ENCODE peak calls at places on chromosomes 2 and 18, in eight cellular contexts. U is NCI-H1105; V is A549; E is KBM-7; O is activated CD8-positive, alpha-beta T cell treated with anti-CD3 and anti-CD28 coated beads for 36 hours; T is NCI-H1092 treated with DMSO at 0.1 percent for 48 hours; G is EL; Q is Peyer's patch. M is an unnamed sample.

GRCh38 chr18:26593365-26594320 is 45.3 kb upstream of the KCTD1 start:
- DNase-seq in U (no peak), V (no peak), E (no peak), O (no peak), T (no peak), G (no peak), Q (no peak), M (no peak)

GRCh38 chr18:22637787-22638186 is 220.1 kb upstream of the CTAGE1 start:
- DNase-seq in U (no peak), V (peak; percentile 10), E (no peak), O (no peak), T (no peak), G (peak; percentile 83), Q (no peak), M (no peak)

GRCh38 chr2:134836986-134837385 is 1.4 kb upstream of the ACMSD start:
- DNase-seq in U (no peak), V (no peak), E (no peak), O (no peak), T (no peak), G (peak; percentile 90), Q (no peak), M (no peak)

GRCh38 chr2:74991977-74992376 is 33.5 kb downstream of the POLE4 start:
- DNase-seq in U (no peak), V (no peak), E (no peak), O (no peak), T (no peak), G (peak; percentile 67), Q (no peak), M (no peak)

GRCh38 chr2:70679244-70679643 is 88.8 kb downstream of the ADD2 start:
- DNase-seq in U (no peak), V (no peak), E (no peak), O (no peak), T (no peak), G (no peak), Q (no peak), M (no peak)

GRCh38 chr18:48926420-48926857 is 24.3 kb downstream of the SMAD7 start:
- DNase-seq in U (no peak), V (no peak), E (no peak), O (no peak), T (peak; percentile 77), G (no peak), Q (no peak), M (no peak)

GRCh38 chr2:121075641-121076500 is 209.1 kb downstream of the TFCP2L1 start:
- DNase-seq in U (peak; percentile 67), V (peak; percentile 28), E (no peak), O (no peak), T (no peak), G (peak; percentile 34), Q (no peak), M (no peak)

GRCh38 chr18:72541871-72542690 is 2.1 kb downstream of the CBLN2 start:
- DNase-seq in U (peak; percentile 29), V (no peak), E (no peak), O (peak; percentile 7), T (peak; percentile 59), G (no peak), Q (no peak), M (no peak)

GRCh38 chr2:118832071-118832790 is 15.2 kb downstream of the EN1 start:
- DNase-seq in U (peak; percentile 55), V (no peak), E (no peak), O (no peak), T (no peak), G (no peak), Q (no peak), M (no peak)

GRCh38 chr18:78526923-78527775 is 452.5 kb upstream of the SALL3 start:
- DNase-seq in U (no peak), V (no peak), E (no peak), O (no peak), T (no peak), G (no peak), Q (no peak), M (no peak)

GRCh38 chr2:187302146-187302545 is 145.9 kb downstream of the CALCRL start:
- DNase-seq in U (no peak), V (no peak), E (no peak), O (no peak), T (no peak), G (no peak), Q (no peak), M (no peak)

GRCh38 chr18:79516441-79516931 is 120.8 kb downstream of the NFATC1 start:
- DNase-seq in U (no peak), V (no peak), E (no peak), O (peak; percentile 42), T (no peak), G (no peak), Q (peak; percentile 30), M (no peak)

GRCh38 chr18:31156831-31157763 is 5.6 kb downstream of the DSC1 start:
- DNase-seq in U (no peak), V (no peak), E (no peak), O (no peak), T (no peak), G (no peak), Q (no peak), M (no peak)

GRCh38 chr2:30639836-30640235 is 167.4 kb downstream of the CAPN13 start:
- DNase-seq in U (no peak), V (no peak), E (no peak), O (no peak), T (no peak), G (no peak), Q (no peak), M (no peak)

GRCh38 chr2:44233450-44234128 is 41.7 kb upstream of the SLC3A1 start:
- DNase-seq in U (no peak), V (peak; percentile 81), E (no peak), O (no peak), T (no peak), G (peak; percentile 79), Q (no peak), M (no peak)

GRCh38 chr2:122167561-122167960 is 412.1 kb downstream of the TSN start:
- DNase-seq in U (no peak), V (no peak), E (peak; percentile 53), O (no peak), T (no peak), G (no peak), Q (no peak), M (no peak)

GRCh38 chr18:67525328-67526110 is 9.0 kb upstream of the DSEL start:
- DNase-seq in U (no peak), V (peak; percentile 14), E (no peak), O (no peak), T (no peak), G (peak; percentile 98), Q (no peak), M (peak; percentile 13)

GRCh38 chr2:62243983-62244382 is 48.1 kb downstream of the B3GNT2 start:
- DNase-seq in U (no peak), V (no peak), E (no peak), O (no peak), T (no peak), G (no peak), Q (no peak), M (no peak)

GRCh38 chr18:72640552-72640951 is 96.4 kb upstream of the CBLN2 start:
- DNase-seq in U (no peak), V (no peak), E (no peak), O (no peak), T (no peak), G (no peak), Q (no peak), M (no peak)

GRCh38 chr2:164388511-164388910 is 232.8 kb downstream of the GRB14 start:
- DNase-seq in U (no peak), V (peak; percentile 3), E (peak; percentile 1), O (no peak), T (no peak), G (peak; percentile 89), Q (no peak), M (no peak)